ENCODE peak calls at places on chromosomes 4 and X, in eight cellular contexts. J is fibroblast of lung; F is DND-41; D is right atrium auricular region; Y is GM12865; L is activated CD8-positive, alpha-beta T cell treated with anti-CD3 and anti-CD28 coated beads for 36 hours; H is fibroblast of the aortic adventitia; M is mucosa of descending colon. V is an unnamed sample.

GRCh38 chrX:41087219-41087618 is 2.0 kb downstream of the USP9X start:
- DNase-seq in Y (no peak), F (no peak), L (no peak), J (no peak), H (no peak), D (no peak), M (no peak), V (no peak)

GRCh38 chr4:94451051-94451404 is 714 bp upstream of the PDLIM5 start:
- DNase-seq in L (no peak), M (no peak), H (no peak), D (no peak), Y (no peak), F (no peak), J (no peak), V (no peak)

GRCh38 chr4:139865537-139865936 is 199.9 kb downstream of the MGST2 start:
- DNase-seq in M (no peak), D (no peak), F (no peak), L (no peak), J (no peak), Y (no peak), H (no peak), V (no peak)

GRCh38 chrX:150361777-150362351 is 1.3 kb upstream of the MAMLD1 start:
- DNase-seq in H (peak; percentile 12), L (peak; percentile 33), D (no peak), F (no peak), J (peak; percentile 50), Y (no peak), M (peak; percentile 28), V (no peak)

GRCh38 chr4:173488656-173489055 is 41.4 kb downstream of the HAND2 start:
- DNase-seq in H (no peak), Y (no peak), F (no peak), D (no peak), L (no peak), J (peak; percentile 29), M (no peak), V (no peak)

GRCh38 chrX:120759685-120760084 is 116.0 kb downstream of the CT47B1 start:
- DNase-seq in M (no peak), D (no peak), L (peak; percentile 3), H (no peak), J (no peak), Y (no peak), F (no peak), V (no peak)

GRCh38 chr4:19693949-19694597 is 557.6 kb upstream of the SLIT2 start:
- DNase-seq in J (no peak), L (no peak), H (peak; percentile 48), M (no peak), Y (no peak), F (peak; percentile 71), D (no peak), V (no peak)

GRCh38 chr4:88204882-88205281 is 46.4 kb upstream of the ABCG2 start:
- DNase-seq in D (no peak), L (no peak), Y (no peak), H (peak; percentile 14), M (no peak), F (no peak), J (no peak), V (no peak)

GRCh38 chr4:173528378-173529321 is 1.4 kb downstream of the HAND2 start:
- DNase-seq in J (no peak), M (no peak), F (no peak), L (no peak), Y (no peak), H (peak; percentile 71), D (no peak), V (no peak)

GRCh38 chr4:7110546-7110945 is 42.7 kb upstream of the GRPEL1 start:
- DNase-seq in H (no peak), Y (no peak), M (no peak), L (no peak), D (no peak), J (no peak), F (no peak), V (no peak)

GRCh38 chr4:183323295-183323694 is 1.1 kb upstream of the CLDN24 start:
- DNase-seq in M (no peak), F (no peak), J (no peak), Y (no peak), L (no peak), H (no peak), D (no peak), V (no peak)

GRCh38 chr4:19803406-19803805 is 448.3 kb upstream of the SLIT2 start:
- DNase-seq in L (no peak), J (peak; percentile 28), H (peak; percentile 35), M (no peak), Y (no peak), F (no peak), D (no peak), V (no peak)

GRCh38 chrX:30580641-30581040 is 3.1 kb upstream of the TASL start:
- DNase-seq in H (no peak), L (no peak), Y (no peak), M (no peak), J (no peak), F (no peak), D (no peak), V (no peak)

GRCh38 chr4:39227906-39228305 is 45.6 kb downstream of the WDR19 start:
- DNase-seq in H (peak; percentile 56), J (peak; percentile 58), M (no peak), F (no peak), D (no peak), Y (no peak), L (no peak), V (no peak)

GRCh38 chr4:87038837-87039715 is 104.3 kb downstream of the AFF1 start:
- DNase-seq in F (no peak), Y (peak; percentile 47), D (peak; percentile 85), J (peak; percentile 96), H (peak; percentile 81), M (no peak), L (no peak), V (no peak)

GRCh38 chrX:16445166-16445752 is 204.7 kb upstream of the S100G start:
- DNase-seq in Y (peak; percentile 38), D (no peak), J (peak; percentile 33), H (peak; percentile 33), M (no peak), F (peak; percentile 41), L (peak; percentile 44), V (peak; percentile 35)

GRCh38 chrX:69093960-69094935 is 71.0 kb downstream of the PJA1 start:
- DNase-seq in J (peak; percentile 44), F (peak; percentile 30), L (peak; percentile 43), H (peak; percentile 65), M (no peak), D (no peak), Y (peak; percentile 45), V (peak; percentile 62)

DNA sequence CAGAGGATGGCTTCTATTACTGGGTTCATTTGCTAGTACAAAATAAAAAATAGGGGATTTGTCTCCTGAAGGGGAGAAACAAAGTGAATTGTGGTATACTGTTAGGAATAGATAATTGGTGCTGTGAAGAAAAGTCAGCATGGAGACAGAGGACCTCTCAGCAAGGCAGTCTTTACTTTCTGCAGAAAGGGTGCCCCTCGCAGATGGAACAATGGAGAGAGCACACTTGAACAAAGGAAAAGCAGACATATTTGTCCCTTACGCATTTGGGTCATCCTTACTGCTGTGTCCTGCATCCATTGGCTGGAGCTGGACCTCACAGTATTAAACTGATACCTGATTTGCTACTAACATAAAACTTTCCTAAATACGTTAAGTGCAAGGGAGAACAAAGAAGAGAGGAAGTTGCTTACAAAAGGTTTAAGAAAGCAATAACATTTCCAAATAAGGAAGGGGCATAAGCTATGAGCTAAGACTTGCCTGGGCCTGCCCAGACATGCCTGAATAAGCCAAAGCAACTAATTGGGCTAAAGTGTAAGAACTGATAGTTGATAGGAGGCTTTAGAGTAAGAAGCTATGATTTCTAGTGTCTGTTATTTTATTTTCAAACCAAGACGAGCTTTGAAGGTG is 83.8 kb downstream of the CCKAR start:
- DNase-seq in Y (peak; percentile 5), D (no peak), J (peak; percentile 32), L (peak; percentile 9), M (no peak), F (peak; percentile 10), H (no peak), V (no peak)
- TF ChIP-seq CTCF in Y (no peak), D (no peak), J (no peak), L (no peak), M (no peak), F (no peak), H (no peak), V (no peak)

DNA sequence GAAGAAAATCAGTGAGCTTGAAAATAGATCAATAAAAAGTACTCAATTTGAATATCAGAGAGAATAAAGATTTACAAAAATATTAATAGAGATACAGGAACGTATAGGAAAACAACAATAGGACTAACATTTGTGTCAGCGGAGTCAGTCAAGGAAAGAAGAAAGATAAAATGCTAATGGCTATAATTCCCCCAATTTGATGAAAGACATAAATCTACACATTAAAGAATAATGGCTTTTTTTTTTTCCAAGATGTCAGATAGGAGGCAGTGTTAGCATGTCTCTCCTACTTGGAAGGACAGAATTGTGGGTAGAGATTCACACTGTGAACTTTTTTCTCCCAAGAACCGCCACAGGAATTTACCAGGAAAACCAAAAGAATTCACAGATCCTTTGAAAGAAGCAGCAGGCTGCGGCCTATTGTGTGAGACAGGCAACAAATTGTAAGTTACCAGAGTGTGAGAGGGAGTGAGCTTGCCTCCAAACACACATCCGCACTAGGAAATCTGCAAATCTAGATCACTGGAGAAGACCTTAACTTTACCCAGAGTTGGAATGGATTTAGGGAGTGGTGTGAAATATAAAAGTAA is 249.9 kb downstream of the PRDM5 start:
- DNase-seq in M (no peak), F (no peak), Y (no peak), J (peak; percentile 46), D (no peak), L (no peak), H (no peak), V (no peak)
- TF ChIP-seq CTCF in M (no peak), F (no peak), Y (no peak), J (no peak), D (no peak), L (no peak), H (no peak), V (no peak)

GRCh38 chrX:53599781-53600396 is 86.6 kb downstream of the HUWE1 start:
- DNase-seq in M (no peak), Y (no peak), J (peak; percentile 23), L (no peak), H (no peak), D (no peak), F (no peak), V (no peak)

GRCh38 chrX:53606456-53606855 is 80.1 kb downstream of the HUWE1 start:
- DNase-seq in D (no peak), F (no peak), H (no peak), M (no peak), J (no peak), L (no peak), Y (no peak), V (no peak)

GRCh38 chrX:53605004-53605403 is 81.5 kb downstream of the HUWE1 start:
- DNase-seq in Y (no peak), M (no peak), F (no peak), L (no peak), J (peak; percentile 26), H (peak; percentile 52), D (no peak), V (no peak)
- TF ChIP-seq CTCF in Y (no peak), M (no peak), F (no peak), L (no peak), J (no peak), H (no peak), D (no peak), V (no peak)

DNA sequence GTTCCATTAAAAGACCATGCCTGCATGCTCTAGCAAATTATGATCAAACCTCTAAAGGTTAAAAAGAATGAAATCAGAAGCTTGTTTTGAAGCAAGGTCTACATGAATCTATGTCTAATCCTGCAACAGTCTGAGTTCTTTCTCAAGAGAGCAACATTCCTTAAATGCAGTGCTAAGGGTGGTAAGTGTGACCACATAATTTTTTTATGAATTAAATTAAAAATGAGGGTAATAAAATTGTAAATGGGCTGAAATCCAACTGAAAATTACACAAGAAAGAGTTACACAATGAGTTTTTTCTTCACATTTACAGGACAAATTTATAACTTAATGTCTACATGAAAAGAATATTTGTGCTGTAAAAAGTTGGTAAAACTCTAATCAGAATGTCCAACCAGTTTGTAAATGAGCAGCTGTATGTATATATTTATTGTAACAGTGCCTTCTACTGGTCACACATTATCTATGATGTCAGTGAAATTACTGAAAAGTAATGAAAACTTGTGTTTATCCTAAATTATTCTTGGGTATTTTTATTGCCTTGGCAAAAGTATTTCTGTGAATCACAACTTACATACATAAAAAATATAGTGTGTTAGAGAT is 336.3 kb upstream of the PITX2 start:
- DNase-seq in F (no peak), J (peak; percentile 14), H (peak; percentile 58), D (no peak), M (no peak), L (no peak), Y (no peak), V (no peak)
- TF ChIP-seq CTCF in F (peak; percentile 30), J (peak; percentile 31), H (peak; percentile 40), D (no peak), M (no peak), L (no peak), Y (peak; percentile 7), V (peak; percentile 18)

V was measured in GM10248.